ENCODE peak calls at places on chromosomes 12 and 14, in six cellular contexts. I is activated CD4-positive, alpha-beta T cell treated with anti-CD3 and anti-CD28 coated beads for 24 hours; E is stimulated activated naive CD8-positive, alpha-beta T cell treated with anti-CD3 and anti-CD28 coated beads, Interleukin-15, amount 100 ng/mL, for 72 hours; C is endothelial cell; J is COLO829; F is T-helper 22 cell. Q is an unnamed sample.
A peak's percentile ranks its signal among the peaks of the same experiment; 100 is the strongest.

GRCh38 chr12:69569236-69569635 is 16.0 kb upstream of the CCT2 start:
- DNase-seq in I (no peak), E (no peak), C (no peak), J (no peak), F (no peak), Q (no peak)

GRCh38 chr14:52547526-52547925 is 4.8 kb downstream of the TXNDC16 start:
- DNase-seq in I (no peak), E (no peak), C (no peak), J (no peak), F (no peak), Q (no peak)

GRCh38 chr12:101823891-101824290 is 6.9 kb downstream of the GNPTAB start:
- DNase-seq in I (peak; percentile 16), E (peak; percentile 62), C (peak; percentile 33), J (peak; percentile 94), F (peak; percentile 49), Q (peak; percentile 98)

GRCh38 chr12:96020314-96021003 is 14.9 kb downstream of the LTA4H start:
- DNase-seq in I (no peak), E (no peak), C (no peak), J (no peak), F (no peak), Q (no peak)

GRCh38 chr12:52992699-52993557 is 13.3 kb upstream of the EIF4B start:
- DNase-seq in I (no peak), E (no peak), C (no peak), J (peak; percentile 85), F (no peak), Q (peak; percentile 79)

GRCh38 chr12:12983420-12984035 is 16.5 kb downstream of the HEBP1 start:
- DNase-seq in I (no peak), E (no peak), C (peak; percentile 30), J (peak; percentile 77), F (no peak), Q (peak; percentile 60)

GRCh38 chr12:113515082-113515856 is 43.6 kb upstream of the LHX5 start:
- DNase-seq in I (no peak), E (no peak), C (no peak), J (no peak), F (no peak), Q (no peak)

GRCh38 chr14:93970589-93970966 is 5.8 kb downstream of the ASB2 start:
- DNase-seq in I (no peak), E (peak; percentile 56), C (no peak), J (no peak), F (peak; percentile 44), Q (no peak)

GRCh38 chr12:16112626-16113560 is 164.6 kb downstream of the SLC15A5 start:
- DNase-seq in I (no peak), E (no peak), C (no peak), J (peak; percentile 12), F (no peak), Q (peak; percentile 32)

GRCh38 chr12:114911196-114911595 is 227.2 kb upstream of the TBX3 start:
- DNase-seq in I (no peak), E (no peak), C (no peak), J (no peak), F (no peak), Q (no peak)

GRCh38 chr12:29171421-29172258 is 22.6 kb downstream of the FAR2 start:
- DNase-seq in I (no peak), E (no peak), C (no peak), J (no peak), F (no peak), Q (no peak)

GRCh38 chr12:13390381-13390856 is 193.9 kb downstream of the EMP1 start:
- DNase-seq in I (no peak), E (no peak), C (no peak), J (no peak), F (no peak), Q (no peak)

GRCh38 chr14:34043627-34044372 is 92.9 kb upstream of the EGLN3 start:
- DNase-seq in I (peak; percentile 49), E (peak; percentile 85), C (no peak), J (no peak), F (peak; percentile 42), Q (no peak)

GRCh38 chr12:94970560-94970959 is 32.9 kb downstream of the NDUFA12 start:
- DNase-seq in I (no peak), E (no peak), C (no peak), J (no peak), F (no peak), Q (no peak)

GRCh38 chr12:60489071-60489470 is 893.2 kb downstream of the SLC16A7 start:
- DNase-seq in I (no peak), E (no peak), C (no peak), J (no peak), F (no peak), Q (no peak)

GRCh38 chr12:42504049-42504448 is 85.5 kb downstream of the PRICKLE1 start:
- DNase-seq in I (no peak), E (no peak), C (no peak), J (no peak), F (no peak), Q (no peak)

Q was measured in foreskin melanocyte.